ENCODE peak calls at places on chromosome 13, in nine cellular contexts. One of them, this sample, is unnamed.

GRCh38 chr13:72127031-72127430 is 260.0 kb upstream of the DACH1 start:
- DNase-seq in MCF 10A: no peak
- DNase-seq in upper lobe of right lung: no peak
- DNase-seq in cardiac fibroblast: no peak
- DNase-seq in mesothelial cell of epicardium: no peak
- DNase-seq in endothelial cell: no peak
- DNase-seq in right atrium auricular region: no peak
- DNase-seq in fibroblast of the aortic adventitia: no peak
- DNase-seq in colonic mucosa: no peak
- DNase-seq in this sample: no peak

GRCh38 chr13:95154441-95154886 is 146.8 kb downstream of the ABCC4 start:
- DNase-seq in MCF 10A: no peak
- DNase-seq in upper lobe of right lung: no peak
- DNase-seq in cardiac fibroblast: peak; percentile 15
- DNase-seq in mesothelial cell of epicardium: no peak
- DNase-seq in endothelial cell: no peak
- DNase-seq in right atrium auricular region: no peak
- DNase-seq in fibroblast of the aortic adventitia: peak; percentile 14
- DNase-seq in colonic mucosa: no peak
- DNase-seq in this sample: peak; percentile 49

GRCh38 chr13:67880916-67881315 is 650.8 kb upstream of the PCDH9 start:
- DNase-seq in MCF 10A: peak; percentile 14
- DNase-seq in upper lobe of right lung: no peak
- DNase-seq in cardiac fibroblast: no peak
- DNase-seq in mesothelial cell of epicardium: no peak
- DNase-seq in endothelial cell: no peak
- DNase-seq in right atrium auricular region: no peak
- DNase-seq in fibroblast of the aortic adventitia: no peak
- DNase-seq in colonic mucosa: no peak
- DNase-seq in this sample: no peak

GRCh38 chr13:60328073-60328472 is 68.9 kb upstream of the TDRD3 start:
- DNase-seq in MCF 10A: no peak
- DNase-seq in upper lobe of right lung: no peak
- DNase-seq in cardiac fibroblast: no peak
- DNase-seq in mesothelial cell of epicardium: no peak
- DNase-seq in endothelial cell: no peak
- DNase-seq in right atrium auricular region: no peak
- DNase-seq in fibroblast of the aortic adventitia: no peak
- DNase-seq in colonic mucosa: no peak
- DNase-seq in this sample: no peak

GRCh38 chr13:31204592-31204991 is 4.8 kb downstream of the B3GLCT start:
- DNase-seq in MCF 10A: peak; percentile 60
- DNase-seq in upper lobe of right lung: no peak
- DNase-seq in cardiac fibroblast: peak; percentile 50
- DNase-seq in mesothelial cell of epicardium: no peak
- DNase-seq in endothelial cell: no peak
- DNase-seq in right atrium auricular region: no peak
- DNase-seq in fibroblast of the aortic adventitia: peak; percentile 67
- DNase-seq in colonic mucosa: no peak
- DNase-seq in this sample: peak; percentile 64

GRCh38 chr13:98315466-98315865 is 138.4 kb upstream of the RNF113B start:
- DNase-seq in MCF 10A: no peak
- DNase-seq in upper lobe of right lung: no peak
- DNase-seq in cardiac fibroblast: peak; percentile 54
- DNase-seq in mesothelial cell of epicardium: no peak
- DNase-seq in endothelial cell: peak; percentile 41
- DNase-seq in right atrium auricular region: no peak
- DNase-seq in fibroblast of the aortic adventitia: peak; percentile 27
- DNase-seq in colonic mucosa: no peak
- DNase-seq in this sample: peak; percentile 55

GRCh38 chr13:68888832-68889231 is 1218.8 kb upstream of the ATXN8OS start:
- DNase-seq in MCF 10A: peak; percentile 10
- DNase-seq in upper lobe of right lung: no peak
- DNase-seq in cardiac fibroblast: no peak
- DNase-seq in mesothelial cell of epicardium: no peak
- DNase-seq in endothelial cell: no peak
- DNase-seq in right atrium auricular region: no peak
- DNase-seq in fibroblast of the aortic adventitia: no peak
- DNase-seq in colonic mucosa: no peak
- DNase-seq in this sample: no peak

GRCh38 chr13:110329798-110330461 is 22.8 kb downstream of the COL4A2 start:
- DNase-seq in MCF 10A: no peak
- DNase-seq in upper lobe of right lung: no peak
- DNase-seq in cardiac fibroblast: peak; percentile 60
- DNase-seq in mesothelial cell of epicardium: no peak
- DNase-seq in endothelial cell: no peak
- DNase-seq in right atrium auricular region: peak; percentile 58
- DNase-seq in fibroblast of the aortic adventitia: no peak
- DNase-seq in colonic mucosa: no peak
- DNase-seq in this sample: peak; percentile 64

GRCh38 chr13:110403315-110403714 is 96.2 kb downstream of the COL4A2 start:
- DNase-seq in MCF 10A: no peak
- DNase-seq in upper lobe of right lung: no peak
- DNase-seq in cardiac fibroblast: peak; percentile 58
- DNase-seq in mesothelial cell of epicardium: no peak
- DNase-seq in endothelial cell: no peak
- DNase-seq in right atrium auricular region: no peak
- DNase-seq in fibroblast of the aortic adventitia: peak; percentile 49
- DNase-seq in colonic mucosa: no peak
- DNase-seq in this sample: peak; percentile 68

GRCh38 chr13:59247166-59247565 is 916.6 kb downstream of the DIAPH3 start:
- DNase-seq in MCF 10A: peak; percentile 35
- DNase-seq in upper lobe of right lung: peak; percentile 48
- DNase-seq in cardiac fibroblast: no peak
- DNase-seq in mesothelial cell of epicardium: no peak
- DNase-seq in endothelial cell: no peak
- DNase-seq in right atrium auricular region: no peak
- DNase-seq in fibroblast of the aortic adventitia: no peak
- DNase-seq in colonic mucosa: no peak
- DNase-seq in this sample: no peak

GRCh38 chr13:30039506-30039905 is 189.1 kb upstream of the UBL3 start:
- DNase-seq in MCF 10A: no peak
- DNase-seq in upper lobe of right lung: no peak
- DNase-seq in cardiac fibroblast: no peak
- DNase-seq in mesothelial cell of epicardium: no peak
- DNase-seq in endothelial cell: no peak
- DNase-seq in right atrium auricular region: no peak
- DNase-seq in fibroblast of the aortic adventitia: no peak
- DNase-seq in colonic mucosa: no peak
- DNase-seq in this sample: no peak

GRCh38 chr13:109400192-109400591 is 386.2 kb downstream of the IRS2 start:
- DNase-seq in MCF 10A: no peak
- DNase-seq in upper lobe of right lung: peak; percentile 72
- DNase-seq in cardiac fibroblast: peak; percentile 31
- DNase-seq in mesothelial cell of epicardium: no peak
- DNase-seq in endothelial cell: peak; percentile 33
- DNase-seq in right atrium auricular region: peak; percentile 65
- DNase-seq in fibroblast of the aortic adventitia: no peak
- DNase-seq in colonic mucosa: peak; percentile 26
- DNase-seq in this sample: peak; percentile 18

GRCh38 chr13:44814836-44815235 is 174.4 kb downstream of the NUFIP1 start:
- DNase-seq in MCF 10A: no peak
- DNase-seq in upper lobe of right lung: no peak
- DNase-seq in cardiac fibroblast: no peak
- DNase-seq in mesothelial cell of epicardium: no peak
- DNase-seq in endothelial cell: no peak
- DNase-seq in right atrium auricular region: no peak
- DNase-seq in fibroblast of the aortic adventitia: no peak
- DNase-seq in colonic mucosa: no peak
- DNase-seq in this sample: no peak

GRCh38 chr13:44818428-44818827 is 170.8 kb downstream of the NUFIP1 start:
- DNase-seq in MCF 10A: peak; percentile 28
- DNase-seq in upper lobe of right lung: no peak
- DNase-seq in cardiac fibroblast: peak; percentile 45
- DNase-seq in mesothelial cell of epicardium: no peak
- DNase-seq in endothelial cell: no peak
- DNase-seq in right atrium auricular region: no peak
- DNase-seq in fibroblast of the aortic adventitia: no peak
- DNase-seq in colonic mucosa: no peak
- DNase-seq in this sample: peak; percentile 36

GRCh38 chr13:44818016-44818415 is 171.3 kb downstream of the NUFIP1 start:
- DNase-seq in MCF 10A: no peak
- DNase-seq in upper lobe of right lung: no peak
- DNase-seq in cardiac fibroblast: no peak
- DNase-seq in mesothelial cell of epicardium: no peak
- DNase-seq in endothelial cell: no peak
- DNase-seq in right atrium auricular region: no peak
- DNase-seq in fibroblast of the aortic adventitia: no peak
- DNase-seq in colonic mucosa: no peak
- DNase-seq in this sample: no peak

GRCh38 chr13:44815507-44816074 is 173.7 kb downstream of the NUFIP1 start:
- DNase-seq in MCF 10A: peak; percentile 93
- DNase-seq in upper lobe of right lung: no peak
- DNase-seq in cardiac fibroblast: peak; percentile 96
- DNase-seq in mesothelial cell of epicardium: no peak
- DNase-seq in endothelial cell: no peak
- DNase-seq in right atrium auricular region: no peak
- DNase-seq in fibroblast of the aortic adventitia: peak; percentile 96
- DNase-seq in colonic mucosa: peak; percentile 24
- DNase-seq in this sample: peak; percentile 98

DNA sequence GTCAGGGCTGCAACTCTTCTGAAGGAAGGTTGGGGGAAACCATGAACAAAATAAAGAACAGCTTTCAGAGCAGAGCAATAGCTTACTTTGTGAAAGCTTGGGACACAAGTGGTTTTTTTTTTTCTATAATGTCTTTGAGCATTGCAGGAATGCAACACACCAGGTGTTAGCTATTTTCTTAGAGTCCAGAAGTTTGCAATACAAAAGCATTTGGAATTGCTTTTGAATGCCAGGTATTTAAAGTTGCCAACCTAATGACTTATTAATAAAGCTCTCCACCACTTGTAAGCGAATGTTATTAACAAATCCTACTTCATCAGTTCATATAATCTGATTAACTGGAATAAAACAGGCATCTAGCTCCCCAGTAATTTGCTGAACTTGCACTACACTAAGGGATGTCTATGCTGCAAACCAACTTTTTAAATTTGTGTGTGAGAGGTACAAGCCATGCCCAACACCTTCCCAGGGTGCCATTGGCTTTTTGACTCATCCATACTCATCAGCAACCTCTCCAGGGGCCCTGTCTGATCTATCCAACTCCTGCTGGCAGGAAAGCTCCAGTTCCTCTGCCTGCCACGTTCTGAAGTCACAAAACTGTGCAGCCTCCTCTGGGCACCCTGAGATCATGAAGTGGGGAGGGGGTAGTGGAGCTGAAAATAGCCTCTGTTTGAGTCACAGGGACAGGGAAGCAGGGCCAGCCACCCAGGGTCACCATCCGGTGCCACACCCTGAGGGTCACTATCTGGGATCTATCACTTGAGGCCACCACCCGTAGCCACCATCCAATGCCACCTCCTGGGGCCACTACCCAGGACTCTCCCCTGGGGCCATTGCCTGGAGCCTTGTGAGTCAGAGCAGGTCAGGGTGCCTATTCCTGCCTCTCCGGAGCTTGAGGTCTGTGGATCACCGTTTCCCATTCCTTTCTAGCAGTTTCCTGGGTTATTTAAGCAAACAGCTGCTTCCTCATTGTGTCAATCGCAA is 172.3 kb downstream of the NUFIP1 start:
- DNase-seq in MCF 10A: peak; percentile 43
- DNase-seq in upper lobe of right lung: no peak
- DNase-seq in cardiac fibroblast: no peak
- DNase-seq in mesothelial cell of epicardium: no peak
- DNase-seq in endothelial cell: no peak
- DNase-seq in right atrium auricular region: no peak
- DNase-seq in fibroblast of the aortic adventitia: no peak
- DNase-seq in colonic mucosa: no peak
- DNase-seq in this sample: peak; percentile 38
- TF ChIP-seq CTCF in MCF 10A: no peak
- TF ChIP-seq CTCF in upper lobe of right lung: no peak
- TF ChIP-seq CTCF in cardiac fibroblast: no peak
- TF ChIP-seq CTCF in mesothelial cell of epicardium: no peak
- TF ChIP-seq CTCF in endothelial cell: no peak
- TF ChIP-seq CTCF in right atrium auricular region: no peak
- TF ChIP-seq CTCF in fibroblast of the aortic adventitia: no peak
- TF ChIP-seq CTCF in colonic mucosa: no peak
- TF ChIP-seq CTCF in this sample: no peak

DNA sequence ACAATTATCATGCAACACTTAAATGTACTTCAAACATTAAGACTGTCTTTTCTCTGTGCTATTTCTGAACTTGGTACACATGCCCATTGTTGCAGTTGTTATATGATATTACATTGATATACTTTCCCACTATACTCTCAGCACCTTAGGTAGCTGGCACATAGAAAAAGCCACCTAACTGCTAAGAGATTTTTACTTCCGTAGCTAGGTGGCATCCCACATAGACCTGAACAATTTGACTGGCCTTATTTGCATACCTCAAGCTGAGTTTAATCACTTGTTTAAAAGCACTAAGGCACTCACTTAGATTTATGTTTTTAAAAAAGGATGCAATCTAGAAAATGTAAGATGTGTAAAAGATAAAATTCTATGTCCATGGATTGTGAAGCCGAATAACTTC is 194.2 kb downstream of the POU4F1 start:
- DNase-seq in MCF 10A: no peak
- DNase-seq in upper lobe of right lung: no peak
- DNase-seq in cardiac fibroblast: no peak
- DNase-seq in mesothelial cell of epicardium: no peak
- DNase-seq in endothelial cell: no peak
- DNase-seq in right atrium auricular region: no peak
- DNase-seq in fibroblast of the aortic adventitia: no peak
- DNase-seq in colonic mucosa: no peak
- DNase-seq in this sample: no peak
- TF ChIP-seq CTCF in MCF 10A: no peak
- TF ChIP-seq CTCF in upper lobe of right lung: no peak
- TF ChIP-seq CTCF in cardiac fibroblast: no peak
- TF ChIP-seq CTCF in mesothelial cell of epicardium: no peak
- TF ChIP-seq CTCF in endothelial cell: no peak
- TF ChIP-seq CTCF in right atrium auricular region: no peak
- TF ChIP-seq CTCF in fibroblast of the aortic adventitia: no peak
- TF ChIP-seq CTCF in colonic mucosa: no peak
- TF ChIP-seq CTCF in this sample: no peak

GRCh38 chr13:42996584-42996983 is 4.5 kb upstream of the EPSTI1 start:
- DNase-seq in MCF 10A: peak; percentile 91
- DNase-seq in upper lobe of right lung: no peak
- DNase-seq in cardiac fibroblast: peak; percentile 72
- DNase-seq in mesothelial cell of epicardium: no peak
- DNase-seq in endothelial cell: no peak
- DNase-seq in right atrium auricular region: no peak
- DNase-seq in fibroblast of the aortic adventitia: peak; percentile 79
- DNase-seq in colonic mucosa: no peak
- DNase-seq in this sample: peak; percentile 93
- TF ChIP-seq CTCF in MCF 10A: no peak
- TF ChIP-seq CTCF in upper lobe of right lung: no peak
- TF ChIP-seq CTCF in cardiac fibroblast: no peak
- TF ChIP-seq CTCF in mesothelial cell of epicardium: no peak
- TF ChIP-seq CTCF in endothelial cell: no peak
- TF ChIP-seq CTCF in right atrium auricular region: no peak
- TF ChIP-seq CTCF in fibroblast of the aortic adventitia: no peak
- TF ChIP-seq CTCF in colonic mucosa: no peak
- TF ChIP-seq CTCF in this sample: no peak

DNA sequence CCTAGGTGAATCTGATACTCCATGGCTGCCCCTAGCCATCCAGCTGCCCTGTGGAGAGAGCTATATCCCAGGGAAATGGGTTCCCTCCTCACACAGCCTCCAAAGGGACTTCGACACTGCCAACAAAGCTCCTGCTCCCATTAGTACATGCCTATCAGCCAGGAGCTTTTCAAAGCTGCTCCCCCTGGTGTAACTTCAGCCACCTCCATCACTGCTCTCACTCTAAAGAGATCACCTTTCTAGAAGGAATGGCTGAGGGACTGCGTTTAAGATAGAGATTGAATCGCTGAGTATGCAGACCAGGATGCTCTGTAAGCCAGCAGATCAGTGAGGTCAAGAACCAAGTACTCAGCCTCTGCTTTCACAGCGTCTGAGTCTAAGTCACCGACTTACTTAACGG is 213.7 kb downstream of the NALCN start:
- DNase-seq in MCF 10A: no peak
- DNase-seq in upper lobe of right lung: no peak
- DNase-seq in cardiac fibroblast: no peak
- DNase-seq in mesothelial cell of epicardium: no peak
- DNase-seq in endothelial cell: peak; percentile 4
- DNase-seq in right atrium auricular region: no peak
- DNase-seq in fibroblast of the aortic adventitia: no peak
- DNase-seq in colonic mucosa: no peak
- DNase-seq in this sample: no peak
- TF ChIP-seq CTCF in MCF 10A: no peak
- TF ChIP-seq CTCF in upper lobe of right lung: no peak
- TF ChIP-seq CTCF in cardiac fibroblast: no peak
- TF ChIP-seq CTCF in mesothelial cell of epicardium: no peak
- TF ChIP-seq CTCF in endothelial cell: no peak
- TF ChIP-seq CTCF in right atrium auricular region: no peak
- TF ChIP-seq CTCF in fibroblast of the aortic adventitia: no peak
- TF ChIP-seq CTCF in colonic mucosa: no peak
- TF ChIP-seq CTCF in this sample: no peak

This sample was measured in fibroblast of pulmonary artery.